ENCODE peak calls at places on chromosomes 12 and 14, in six cellular contexts. L, X, K, B, S and Y are unnamed samples.

GRCh38 chr14:101040538-101041442 is 137.3 kb upstream of the RTL1 start:
- DNase-seq in L (no peak), X (no peak), B (no peak), S (no peak), K (no peak), Y (no peak)

GRCh38 chr14:79278798-79279644 is 932.3 kb downstream of the DIO2 start:
- DNase-seq in B (peak), L (peak), X (peak), S (peak), K (peak), Y (no peak)

GRCh38 chr12:43285248-43285647 is 266.8 kb downstream of the ADAMTS20 start:
- DNase-seq in L (no peak), B (no peak), X (no peak), K (no peak), S (no peak), Y (peak)

GRCh38 chr12:122449317-122449716 is 26.8 kb upstream of the CLIP1 start:
- DNase-seq in K (no peak), L (no peak), B (no peak), X (no peak), S (no peak), Y (no peak)

GRCh38 chr14:30223385-30223785 is 295.7 kb upstream of the PRKD1 start:
- DNase-seq in B (peak), S (peak), L (no peak), X (peak), K (peak), Y (peak)

GRCh38 chr14:21107360-21107781 is 6.5 kb downstream of the TMEM253 start:
- DNase-seq in K (no peak), L (no peak), S (no peak), B (no peak), X (no peak), Y (no peak)

GRCh38 chr14:26719514-26719913 is 121.7 kb upstream of the NOVA1 start:
- DNase-seq in B (no peak), K (no peak), X (no peak), L (no peak), S (no peak), Y (no peak)

GRCh38 chr12:129870796-129871195 is 33.0 kb downstream of the TMEM132D start:
- DNase-seq in B (no peak), L (no peak), X (no peak), K (no peak), S (no peak), Y (no peak)

GRCh38 chr14:81268016-81268416 is 47.3 kb upstream of the GTF2A1 start:
- DNase-seq in B (no peak), K (no peak), S (no peak), L (no peak), X (no peak), Y (no peak)

GRCh38 chr14:99769799-99770198 is 23.4 kb upstream of the EML1 start:
- DNase-seq in X (no peak), S (peak), B (no peak), K (peak), L (no peak), Y (no peak)

GRCh38 chr12:17076335-17076734 is 470.4 kb upstream of the LMO3 start:
- DNase-seq in B (no peak), S (no peak), L (no peak), X (no peak), K (no peak), Y (no peak)

GRCh38 chr14:96091149-96091693 is 52.1 kb downstream of the C14orf132 start:
- DNase-seq in B (no peak), S (no peak), X (no peak), K (peak), L (no peak), Y (no peak)

GRCh38 chr14:85233756-85234545 is 296.0 kb upstream of the FLRT2 start:
- DNase-seq in S (no peak), B (no peak), L (no peak), K (no peak), X (no peak), Y (peak)

GRCh38 chr12:18556081-18556645 is 181.6 kb downstream of the PLCZ1 start:
- DNase-seq in K (no peak), S (no peak), X (no peak), L (no peak), B (no peak), Y (no peak)

GRCh38 chr14:104981699-104982541 is 3.7 kb upstream of the CLBA1 start:
- DNase-seq in K (no peak), X (no peak), L (peak), S (peak), B (no peak), Y (no peak)

GRCh38 chr14:32013083-32013482 is 64.0 kb upstream of the ARHGAP5 start:
- DNase-seq in B (no peak), S (no peak), L (no peak), X (no peak), K (no peak), Y (no peak)

GRCh38 chr14:93009471-93010117 is 86.6 kb downstream of the CHGA start:
- DNase-seq in K (peak), B (no peak), S (peak), X (no peak), L (no peak), Y (no peak)

GRCh38 chr12:55727643-55728184 is 1.1 kb downstream of the CD63 start:
- DNase-seq in L (no peak), B (peak), K (peak), X (no peak), S (peak), Y (no peak)

GRCh38 chr12:113802966-113803828 is 162.9 kb downstream of the RBM19 start:
- DNase-seq in B (no peak), S (no peak), K (no peak), L (no peak), X (no peak), Y (no peak)

GRCh38 chr14:32576088-32576795 is 247.1 kb downstream of the AKAP6 start:
- DNase-seq in S (peak), L (no peak), K (no peak), X (peak), B (peak), Y (no peak)

GRCh38 chr14:76201162-76201561 is 49.4 kb downstream of the GPATCH2L start:
- DNase-seq in S (no peak), L (no peak), K (no peak), B (no peak), X (no peak), Y (peak)

GRCh38 chr14:76205708-76206107 is 54.0 kb downstream of the GPATCH2L start:
- DNase-seq in K (no peak), B (no peak), X (no peak), S (no peak), L (no peak), Y (no peak)

GRCh38 chr14:76208340-76208739 is 56.6 kb downstream of the GPATCH2L start:
- DNase-seq in S (no peak), X (no peak), K (no peak), L (no peak), B (no peak), Y (no peak)

GRCh38 chr14:76204436-76205230 is 52.9 kb downstream of the GPATCH2L start:
- DNase-seq in K (no peak), X (no peak), B (no peak), S (no peak), L (no peak), Y (no peak)

DNA sequence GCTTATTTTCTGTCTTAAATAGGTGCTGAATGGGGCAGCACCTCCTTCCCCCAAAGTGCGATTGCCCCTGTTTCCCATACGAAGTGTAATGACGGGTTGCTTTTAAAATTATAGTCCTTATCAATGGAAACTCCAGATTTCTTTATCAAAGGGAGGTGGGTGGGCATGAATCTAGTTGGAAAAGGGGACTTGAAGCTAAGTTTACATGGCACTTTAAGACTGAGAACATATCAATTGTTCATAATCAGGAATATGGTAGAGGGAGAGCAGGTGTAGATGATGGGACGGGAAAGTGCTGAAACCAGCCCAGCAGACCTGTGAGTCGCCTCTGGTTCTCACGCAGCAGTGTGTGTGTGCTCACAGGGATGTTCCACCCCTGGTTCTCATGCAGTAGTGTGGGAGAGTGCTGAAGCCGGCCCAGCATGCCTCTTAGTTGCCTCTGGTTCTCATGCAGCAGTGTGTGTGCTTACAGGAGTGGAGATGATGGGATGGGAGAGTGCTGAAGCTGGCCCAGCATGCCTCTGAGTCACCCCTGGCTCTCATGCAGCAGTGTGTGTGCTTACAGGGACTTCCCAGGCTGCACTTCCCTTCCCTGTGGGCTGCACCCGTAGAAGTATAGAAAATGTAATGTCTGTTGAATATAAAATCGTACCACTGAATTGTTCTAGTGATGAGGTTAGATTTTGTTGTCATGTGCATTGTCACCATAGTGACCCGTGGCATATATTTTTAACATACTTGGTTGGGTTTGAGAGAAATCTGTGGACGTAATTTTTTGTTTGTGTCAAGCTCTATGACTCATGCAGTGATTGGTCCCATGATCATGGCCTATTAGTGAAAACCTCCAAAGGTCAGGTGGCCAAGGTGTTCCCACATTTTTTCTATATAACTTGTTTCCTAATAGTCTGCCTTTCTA is 51.6 kb downstream of the GPATCH2L start:
- DNase-seq in L (no peak), X (no peak), K (no peak), S (peak), B (no peak), Y (peak)
- TF ChIP-seq POLR2A in L (no peak), X (no peak), K (no peak), S (no peak), B (no peak), Y (no peak)

GRCh38 chr12:47983541-47984115 is 20.2 kb downstream of the TMEM106C start:
- DNase-seq in B (no peak), X (no peak), S (peak), K (no peak), L (no peak), Y (no peak)
- TF ChIP-seq POLR2A in B (no peak), X (no peak), S (no peak), K (no peak), L (no peak), Y (no peak)

GRCh38 chr12:53054112-53054878 is 4.4 kb downstream of the TNS2 start:
- DNase-seq in L (peak), S (peak), B (peak), X (peak), K (peak), Y (no peak)
- TF ChIP-seq POLR2A in L (peak), S (peak), B (no peak), X (peak), K (no peak), Y (no peak)

GRCh38 chr14:103521438-103521961 is 1.1 kb downstream of the CKB start:
- DNase-seq in X (no peak), K (no peak), S (no peak), B (peak), L (no peak), Y (no peak)
- TF ChIP-seq POLR2A in X (no peak), K (no peak), S (no peak), B (no peak), L (no peak), Y (no peak)

GRCh38 chr12:15629108-15629507 is 160.1 kb downstream of the EPS8 start:
- DNase-seq in L (no peak), S (peak), K (peak), B (peak), X (peak), Y (peak)
- TF ChIP-seq POLR2A in L (no peak), S (no peak), K (no peak), B (no peak), X (no peak), Y (no peak)

GRCh38 chr12:50991296-50991695 is 34.9 kb downstream of the SLC11A2 start:
- DNase-seq in K (no peak), L (no peak), S (no peak), B (no peak), X (no peak), Y (no peak)
- TF ChIP-seq POLR2A in K (no peak), L (no peak), S (no peak), B (no peak), X (no peak), Y (no peak)